ENCODE peak calls at places on chromosomes 2 and 18, in five cellular contexts. X is mesendoderm, W is lower lobe of right lung, E is tibial artery, M is ovary. J is an unnamed sample.

GRCh38 chr2:25817630-25818029 is 60.7 kb downstream of the ASXL2 start:
- DNase-seq in W (no peak), X (no peak), M (no peak), E (no peak), J (no peak)

GRCh38 chr2:25065768-25066167 is 23.9 kb downstream of the EFR3B start:
- DNase-seq in X (no peak), E (no peak), W (no peak), M (no peak), J (no peak)

GRCh38 chr2:23925702-23926288 is 1.1 kb downstream of the ATAD2B start:
- DNase-seq in X (peak; percentile 73), M (peak; percentile 43), E (peak; percentile 84), W (no peak), J (no peak)

GRCh38 chr2:185899364-185899763 is 160.8 kb downstream of the FSIP2 start:
- DNase-seq in E (no peak), X (no peak), W (no peak), M (no peak), J (no peak)

GRCh38 chr18:5311273-5312009 is 15.9 kb upstream of the ZBTB14 start:
- DNase-seq in E (no peak), W (no peak), M (no peak), X (no peak), J (no peak)

GRCh38 chr2:10798783-10799182 is 13.8 kb downstream of the PDIA6 start:
- DNase-seq in M (no peak), X (peak; percentile 51), W (no peak), E (no peak), J (no peak)

GRCh38 chr2:142599504-142599903 is 278.0 kb upstream of the KYNU start:
- DNase-seq in W (no peak), E (no peak), M (no peak), X (no peak), J (no peak)

GRCh38 chr2:146990311-146990781 is 854.5 kb upstream of the ACVR2A start:
- DNase-seq in W (no peak), X (no peak), M (no peak), E (no peak), J (no peak)

GRCh38 chr2:134235771-134236170 is 18.1 kb upstream of the MGAT5 start:
- DNase-seq in X (peak; percentile 54), E (no peak), M (no peak), W (no peak), J (no peak)

GRCh38 chr2:187865025-187865424 is 310.8 kb upstream of the TFPI start:
- DNase-seq in E (no peak), W (no peak), M (no peak), X (peak; percentile 57), J (no peak)

GRCh38 chr2:224023188-224023587 is 15.9 kb downstream of the SERPINE2 start:
- DNase-seq in X (peak; percentile 77), W (no peak), E (no peak), M (no peak), J (no peak)

GRCh38 chr2:33457588-33458247 is 18.7 kb upstream of the RASGRP3 start:
- DNase-seq in W (no peak), M (no peak), X (peak; percentile 77), E (peak; percentile 84), J (no peak)

GRCh38 chr2:241270531-241270930 is 44.9 kb downstream of the HDLBP start:
- DNase-seq in M (no peak), X (no peak), E (no peak), W (no peak), J (no peak)
- H3K4me3 ChIP-seq in M (no peak overlapping the region), X (no peak overlapping the region), E (peak overlapping the region; percentile 99), W (peak overlapping the region; percentile 81), J (peak overlapping the region; percentile 91)

GRCh38 chr2:160339291-160339690 is 139.2 kb upstream of the ITGB6 start:
- DNase-seq in W (no peak), M (no peak), E (no peak), X (no peak), J (no peak)
- H3K4me1 ChIP-seq in W (peaks cover 52% of the 10 kb centered on the region), M (peaks cover 16% of the 10 kb centered on the region), E (peaks cover 4% of the 10 kb centered on the region), X (peaks cover 2% of the 10 kb centered on the region), J (peaks cover 52% of the 10 kb centered on the region)

GRCh38 chr2:156474316-156474715 is 38.1 kb downstream of the GPD2 start:
- DNase-seq in M (no peak), W (no peak), X (no peak), E (no peak), J (no peak)
- H3K27ac ChIP-seq in M (no peak overlapping the region), W (no peak overlapping the region), X (no peak overlapping the region), E (no peak overlapping the region), J (no peak overlapping the region)

GRCh38 chr2:160408575-160409291 is 84.9 kb downstream of the RBMS1 start:
- DNase-seq in E (no peak), W (no peak), M (no peak), X (peak; percentile 73), J (no peak)
- H3K4me3 ChIP-seq in E (no peak overlapping the region), W (peak overlapping the region; percentile 89), M (peak overlapping the region; percentile 78), X (peak overlapping the region; percentile 27), J (peak overlapping the region; percentile 90)

DNA sequence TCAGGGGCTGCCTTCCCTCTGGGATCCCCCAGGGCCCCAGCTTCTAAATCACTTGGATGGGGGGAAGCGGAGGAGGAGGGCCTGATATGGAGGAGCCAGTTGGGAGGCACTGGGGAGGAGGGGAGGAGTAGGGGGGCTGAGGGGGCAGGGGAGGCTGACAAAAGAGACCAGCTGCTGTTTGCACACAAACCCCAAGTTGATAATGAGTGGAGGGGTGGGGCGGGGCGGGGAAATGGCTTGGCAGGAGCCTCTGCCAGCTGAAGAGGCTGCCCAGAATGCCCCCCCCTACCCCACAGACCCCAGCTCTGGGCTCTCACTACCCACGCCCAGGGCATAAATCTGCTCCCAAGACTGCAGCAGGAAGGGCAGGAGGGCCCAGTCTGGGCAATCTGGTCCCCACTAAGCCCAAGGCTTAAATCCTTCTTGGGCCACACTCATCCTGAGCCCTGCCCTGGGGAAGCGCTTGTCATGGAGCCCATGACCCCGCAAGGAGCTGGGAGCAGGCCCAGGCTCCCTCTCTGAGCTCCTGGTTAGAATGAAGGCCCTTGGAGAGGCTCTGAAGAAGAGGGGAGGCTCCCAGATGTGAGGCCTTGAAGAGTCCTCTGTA is 24.9 kb upstream of the PTMA start:
- DNase-seq in W (no peak), E (no peak), X (no peak), M (no peak), J (no peak)
- H3K4me1 ChIP-seq in W (peaks cover 10% of the 10 kb centered on the region), E (peaks cover 5% of the 10 kb centered on the region), X (peaks cover 9% of the 10 kb centered on the region), M (peaks cover 9% of the 10 kb centered on the region), J (peaks cover 19% of the 10 kb centered on the region)

GRCh38 chr18:24271381-24272331 is 126.0 kb downstream of the OSBPL1A start:
- DNase-seq in X (peak; percentile 98), W (peak; percentile 90), M (peak; percentile 70), E (peak; percentile 88), J (no peak)
- H3K27ac ChIP-seq in X (peak overlapping the region; percentile 64), W (peak overlapping the region; percentile 85), M (peak overlapping the region; percentile 89), E (peak overlapping the region; percentile 88), J (peak overlapping the region; percentile 94)

GRCh38 chr2:36404754-36405153 is 49.2 kb downstream of the CRIM1 start:
- DNase-seq in E (no peak), M (no peak), X (no peak), W (no peak), J (no peak)
- H3K4me3 ChIP-seq in E (no peak overlapping the region), M (no peak overlapping the region), X (no peak overlapping the region), W (no peak overlapping the region), J (no peak overlapping the region)